ENCODE peak calls at places on chromosomes 13 and 19, in eight cellular contexts. M is cardiac fibroblast, C is tibial artery, H is BE2C, Y is prostate gland, E is breast epithelium, Q is tibial nerve, A is brain microvascular endothelial cell. S is an unnamed sample.

GRCh38 chr13:65913173-65913572 is 1317.0 kb downstream of the PCDH9 start:
- DNase-seq in M (peak), C (no peak), H (no peak), Y (no peak), E (no peak), Q (no peak), A (peak), S (no peak)

GRCh38 chr13:50485979-50486935 is 357.2 kb downstream of the DLEU7 start:
- DNase-seq in M (peak), C (no peak), H (peak), Y (no peak), E (no peak), Q (no peak), A (peak), S (no peak)

GRCh38 chr13:97148894-97149293 is 73.2 kb upstream of the MBNL2 start:
- DNase-seq in M (no peak), C (no peak), H (no peak), Y (no peak), E (no peak), Q (no peak), A (no peak), S (no peak)

GRCh38 chr13:50527612-50528509 is 315.6 kb downstream of the DLEU7 start:
- DNase-seq in M (no peak), C (no peak), H (no peak), Y (no peak), E (no peak), Q (no peak), A (no peak), S (no peak)

GRCh38 chr13:109096101-109096500 is 466.7 kb downstream of the MYO16 start:
- DNase-seq in M (peak), C (no peak), H (no peak), Y (no peak), E (no peak), Q (no peak), A (peak), S (no peak)

GRCh38 chr19:46704379-46705076 is 12.4 kb downstream of the PRKD2 start:
- DNase-seq in M (peak), C (peak), H (peak), Y (peak), E (peak), Q (peak), A (peak), S (peak)

GRCh38 chr13:73273737-73274136 is 214.9 kb downstream of the KLF5 start:
- DNase-seq in M (peak), C (no peak), H (no peak), Y (no peak), E (no peak), Q (no peak), A (peak), S (no peak)

GRCh38 chr13:97434417-97435296 is 688 bp downstream of the RAP2A start:
- DNase-seq in M (peak), C (peak), H (peak), Y (peak), E (peak), Q (peak), A (peak), S (peak)

GRCh38 chr19:3397266-3398022 is 31.1 kb downstream of the NFIC start:
- DNase-seq in M (no peak), C (no peak), H (no peak), Y (no peak), E (no peak), Q (peak), A (no peak), S (no peak)

GRCh38 chr19:55679343-55680257 is 4.6 kb downstream of the EPN1 start:
- DNase-seq in M (peak), C (no peak), H (peak), Y (no peak), E (no peak), Q (no peak), A (no peak), S (no peak)

GRCh38 chr13:44169018-44169909 is 204.4 kb upstream of the SERP2 start:
- DNase-seq in M (no peak), C (no peak), H (no peak), Y (no peak), E (no peak), Q (no peak), A (no peak), S (no peak)

GRCh38 chr19:41023193-41023592 is 32.1 kb downstream of the CYP2B6 start:
- DNase-seq in M (no peak), C (no peak), H (no peak), Y (no peak), E (no peak), Q (no peak), A (no peak), S (no peak)

GRCh38 chr19:48395499-48395898 is 2.0 kb downstream of the GRIN2D start:
- DNase-seq in M (no peak), C (no peak), H (no peak), Y (no peak), E (no peak), Q (no peak), A (no peak), S (no peak)

GRCh38 chr19:40831502-40832430 is 18.5 kb downstream of the CYP2A6 start:
- DNase-seq in M (peak), C (no peak), H (no peak), Y (peak), E (no peak), Q (no peak), A (peak), S (no peak)

GRCh38 chr13:101627556-101627943 is 175.1 kb downstream of the ITGBL1 start:
- DNase-seq in M (peak), C (no peak), H (no peak), Y (no peak), E (no peak), Q (no peak), A (no peak), S (no peak)

GRCh38 chr19:56942749-56943148 is 102.2 kb upstream of the PEG3 start:
- DNase-seq in M (no peak), C (no peak), H (peak), Y (no peak), E (peak), Q (no peak), A (no peak), S (no peak)

GRCh38 chr19:14141041-14141440 is 4.7 kb upstream of the ASF1B start:
- DNase-seq in M (no peak), C (no peak), H (no peak), Y (no peak), E (no peak), Q (no peak), A (no peak), S (no peak)

GRCh38 chr13:109345433-109345941 is 440.9 kb downstream of the IRS2 start:
- DNase-seq in M (peak), C (no peak), H (peak), Y (no peak), E (no peak), Q (no peak), A (peak), S (no peak)

GRCh38 chr13:26971990-26972888 is 199.4 kb downstream of the USP12 start:
- DNase-seq in M (peak), C (no peak), H (peak), Y (no peak), E (no peak), Q (no peak), A (no peak), S (no peak)

GRCh38 chr19:38209152-38209551 is 14.9 kb downstream of the DPF1 start:
- DNase-seq in M (no peak), C (no peak), H (no peak), Y (no peak), E (no peak), Q (no peak), A (no peak), S (no peak)

GRCh38 chr13:109509154-109509905 is 277.1 kb downstream of the IRS2 start:
- DNase-seq in M (peak), C (no peak), H (no peak), Y (peak), E (no peak), Q (no peak), A (peak), S (no peak)

GRCh38 chr13:75368167-75368566 is 113.8 kb downstream of the TBC1D4 start:
- DNase-seq in M (peak), C (peak), H (no peak), Y (peak), E (no peak), Q (no peak), A (peak), S (no peak)

GRCh38 chr13:24282256-24282655 is 27.1 kb upstream of the C1QTNF9 start:
- DNase-seq in M (no peak), C (no peak), H (no peak), Y (no peak), E (no peak), Q (no peak), A (no peak), S (no peak)

GRCh38 chr13:91409661-91410060 is 11.2 kb downstream of the GPC5 start:
- DNase-seq in M (no peak), C (no peak), H (no peak), Y (no peak), E (no peak), Q (no peak), A (no peak), S (no peak)

GRCh38 chr13:51044023-51044665 is 66.9 kb downstream of the C13orf42 start:
- DNase-seq in M (no peak), C (no peak), H (no peak), Y (no peak), E (no peak), Q (no peak), A (no peak), S (no peak)

GRCh38 chr19:28504727-28505126 is 708.2 kb downstream of the UQCRFS1 start:
- DNase-seq in M (no peak), C (no peak), H (no peak), Y (no peak), E (no peak), Q (no peak), A (no peak), S (no peak)

GRCh38 chr19:5025027-5025426 is 56.1 kb downstream of the KDM4B start:
- DNase-seq in M (no peak), C (no peak), H (no peak), Y (no peak), E (no peak), Q (no peak), A (no peak), S (no peak)
- TF ChIP-seq CTCF in M (no peak), C (no peak), H (no peak), Y (no peak), E (no peak), Q (no peak), A (no peak), S (no peak)

GRCh38 chr13:88896466-88896865 is 1225.3 kb downstream of the SLITRK5 start:
- DNase-seq in M (no peak), C (no peak), H (no peak), Y (no peak), E (no peak), Q (no peak), A (no peak), S (no peak)

DNA sequence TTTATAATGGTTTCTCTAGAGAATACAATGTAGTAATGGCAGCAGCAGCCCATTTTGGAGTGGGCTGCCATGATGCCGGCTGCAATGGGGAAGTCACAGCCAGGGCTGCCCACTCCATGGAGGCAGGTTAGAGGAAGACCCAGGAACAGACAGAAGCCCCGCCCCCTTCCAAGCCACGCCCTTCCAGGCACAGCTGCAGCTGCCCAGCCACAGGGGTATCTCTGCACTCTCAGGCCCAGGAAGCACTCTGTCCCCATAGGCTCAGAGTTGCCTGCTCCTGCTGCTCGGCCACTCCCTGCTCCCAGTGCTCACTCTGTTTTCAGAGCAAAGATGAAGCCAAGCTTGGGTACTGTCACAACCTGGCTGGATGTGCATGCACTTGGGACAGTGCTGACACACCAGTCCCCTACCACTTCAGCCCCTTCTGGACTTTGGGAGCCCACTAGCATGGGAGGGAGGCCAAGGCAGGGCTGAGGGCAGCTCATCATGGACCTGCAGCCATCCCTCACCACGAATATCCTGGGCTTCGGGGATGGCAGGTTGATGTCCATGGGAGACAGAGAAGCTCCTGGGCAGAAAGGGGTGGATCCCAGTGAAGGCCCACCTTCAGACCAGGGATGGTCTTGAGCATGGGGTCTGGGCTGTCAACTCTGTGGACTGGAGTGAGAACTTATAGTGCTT is 1224.2 kb downstream of the SLITRK5 start:
- DNase-seq in M (no peak), C (no peak), H (peak), Y (no peak), E (no peak), Q (no peak), A (no peak), S (no peak)
- TF ChIP-seq CTCF in M (no peak), C (no peak), H (no peak), Y (no peak), E (no peak), Q (no peak), A (no peak), S (no peak)

GRCh38 chr19:58475714-58476497 is at the start of gene ZNF446:
- DNase-seq in M (peak), C (peak), H (peak), Y (peak), E (peak), Q (peak), A (peak), S (peak)
- TF ChIP-seq CTCF in M (no peak), C (peak), H (peak), Y (peak), E (peak), Q (no peak), A (no peak), S (no peak)

GRCh38 chr13:48344264-48344663 is 40.7 kb downstream of the RB1 start:
- DNase-seq in M (no peak), C (no peak), H (no peak), Y (no peak), E (no peak), Q (no peak), A (no peak), S (no peak)

GRCh38 chr13:48349525-48349924 is 46.0 kb downstream of the RB1 start:
- DNase-seq in M (no peak), C (no peak), H (no peak), Y (no peak), E (no peak), Q (no peak), A (no peak), S (no peak)

DNA sequence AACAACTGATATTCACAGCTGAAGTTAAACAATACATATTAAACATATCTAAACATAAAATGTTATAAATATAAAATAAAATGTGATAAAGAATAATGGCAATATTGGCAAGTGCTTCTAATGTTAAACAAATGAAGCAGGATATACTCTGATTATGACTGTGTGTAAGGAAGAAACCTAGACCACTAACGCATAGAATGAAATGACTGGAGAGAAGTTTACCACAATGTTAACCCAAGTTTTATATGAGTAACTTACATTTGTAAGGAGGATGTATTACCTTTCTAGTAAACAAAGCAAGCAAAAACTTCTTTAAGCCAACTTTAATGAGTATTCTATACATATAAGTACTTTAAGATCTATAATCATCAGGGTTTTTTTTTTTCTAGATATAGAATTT is 43.0 kb downstream of the RB1 start:
- DNase-seq in M (no peak), C (no peak), H (no peak), Y (no peak), E (no peak), Q (no peak), A (no peak), S (no peak)
- TF ChIP-seq CTCF in M (no peak), C (no peak), H (no peak), Y (no peak), E (no peak), Q (no peak), A (no peak), S (no peak)

S was measured in CD14-positive monocyte.